ENCODE peak calls at places on chromosome 15, in five cellular contexts. B is mesenchymal stem cell; M is CD4-positive, CD25-positive, alpha-beta regulatory T cell; H is cardiac muscle cell; P is heart right ventricle. T is an unnamed sample. For H3K4me1, the result is how much of the 10 kb centered on the place peaks cover.

GRCh38 chr15:97654677-97655076 is 305.8 kb upstream of the ARRDC4 start:
- DNase-seq in M (no peak), B (no peak), H (no peak), P (no peak), T (no peak)

GRCh38 chr15:101474233-101474632 is 15.3 kb downstream of the PCSK6 start:
- DNase-seq in H (no peak), P (no peak), M (no peak), B (no peak), T (no peak)

GRCh38 chr15:39874890-39875549 is 45.0 kb downstream of the GPR176 start:
- DNase-seq in H (peak), P (no peak), M (no peak), B (peak), T (no peak)

GRCh38 chr15:64503197-64503596 is 42.8 kb downstream of the ZNF609 start:
- DNase-seq in B (peak), P (no peak), H (peak), M (no peak), T (peak)

GRCh38 chr15:68507447-68507846 is 71.3 kb upstream of the CORO2B start:
- DNase-seq in H (no peak), M (no peak), B (no peak), P (no peak), T (peak)

GRCh38 chr15:50813865-50814264 is 48.4 kb upstream of the SPPL2A start:
- DNase-seq in H (no peak), B (no peak), P (no peak), M (no peak), T (no peak)

GRCh38 chr15:40826123-40827075 is 2.1 kb downstream of the PPP1R14D start:
- DNase-seq in M (no peak), B (no peak), P (no peak), H (peak), T (no peak)

GRCh38 chr15:91473894-91474293 is 373.8 kb downstream of the SV2B start:
- DNase-seq in M (no peak), H (peak), B (no peak), P (no peak), T (no peak)

GRCh38 chr15:82666606-82667005 is 19.4 kb upstream of the CPEB1 start:
- DNase-seq in B (no peak), P (no peak), H (no peak), M (no peak), T (no peak)

GRCh38 chr15:23038741-23039150 is 623 bp downstream of the TUBGCP5 start:
- DNase-seq in M (no peak), P (no peak), H (no peak), B (peak), T (no peak)

GRCh38 chr15:55361048-55361447 is 42.0 kb downstream of the PIGB start:
- DNase-seq in B (no peak), P (no peak), M (no peak), H (no peak), T (no peak)

GRCh38 chr15:62338497-62338896 is 173.4 kb upstream of the C2CD4B start:
- DNase-seq in H (no peak), P (no peak), M (no peak), B (no peak), T (no peak)

GRCh38 chr15:71708741-71709140 is 101.6 kb upstream of the NR2E3 start:
- DNase-seq in M (no peak), P (peak), B (no peak), H (peak), T (no peak)

GRCh38 chr15:56767315-56767714 is 34.0 kb upstream of the ZNF280D start:
- DNase-seq in B (no peak), P (no peak), M (no peak), H (peak), T (no peak)

GRCh38 chr15:85649372-85649771 is 145.4 kb downstream of the KLHL25 start:
- DNase-seq in P (peak), B (peak), M (no peak), H (peak), T (peak)

GRCh38 chr15:100704281-100705055 is 102.1 kb downstream of the ASB7 start:
- DNase-seq in P (no peak), H (no peak), B (peak), M (no peak), T (no peak)

GRCh38 chr15:48119277-48119676 is 1.5 kb upstream of the SLC24A5 start:
- DNase-seq in H (no peak), M (no peak), P (no peak), B (peak), T (no peak)

GRCh38 chr15:65383456-65383855 is 5.7 kb upstream of the IGDCC3 start:
- DNase-seq in M (no peak), B (no peak), H (no peak), P (no peak), T (no peak)

GRCh38 chr15:58616171-58616570 is 133.3 kb downstream of the ADAM10 start:
- DNase-seq in M (no peak), H (no peak), P (no peak), B (no peak), T (no peak)

GRCh38 chr15:60972866-60973265 is 256.2 kb downstream of the RORA start:
- DNase-seq in H (peak), M (no peak), P (no peak), B (peak), T (no peak)

GRCh38 chr15:42285042-42285441 is 11.8 kb upstream of the TMEM87A start:
- DNase-seq in H (no peak), B (peak), M (no peak), P (no peak), T (no peak)

GRCh38 chr15:56042031-56042430 is 48.6 kb upstream of the NEDD4 start:
- DNase-seq in B (peak), H (no peak), M (no peak), P (no peak), T (no peak)

GRCh38 chr15:93428135-93428534 is 339.1 kb upstream of the RGMA start:
- DNase-seq in H (no peak), P (no peak), M (no peak), B (no peak), T (no peak)

GRCh38 chr15:63920504-63921178 is 86.9 kb upstream of the HERC1 start:
- DNase-seq in B (no peak), P (no peak), M (no peak), H (peak), T (no peak)

GRCh38 chr15:77470227-77470626 is 49.5 kb downstream of the HMG20A start:
- DNase-seq in P (no peak), B (no peak), H (no peak), M (no peak), T (no peak)

GRCh38 chr15:40844543-40844981 is 714 bp downstream of the SPINT1 start:
- DNase-seq in B (peak), P (no peak), M (no peak), H (no peak), T (no peak)

GRCh38 chr15:88630141-88630721 is 8.6 kb upstream of the ISG20 start:
- DNase-seq in H (no peak), M (no peak), P (no peak), B (no peak), T (no peak)
- H3K4me1 ChIP-seq in H (under half), M (half or more), P (under half), B (under half), T (under half)

GRCh38 chr15:99485992-99486370 is 79.8 kb upstream of the MEF2A start:
- DNase-seq in P (no peak), B (no peak), M (no peak), H (peak), T (no peak)
- H3K4me1 ChIP-seq in P (under half), B (under half), M (under half), H (under half), T (under half)

DNA sequence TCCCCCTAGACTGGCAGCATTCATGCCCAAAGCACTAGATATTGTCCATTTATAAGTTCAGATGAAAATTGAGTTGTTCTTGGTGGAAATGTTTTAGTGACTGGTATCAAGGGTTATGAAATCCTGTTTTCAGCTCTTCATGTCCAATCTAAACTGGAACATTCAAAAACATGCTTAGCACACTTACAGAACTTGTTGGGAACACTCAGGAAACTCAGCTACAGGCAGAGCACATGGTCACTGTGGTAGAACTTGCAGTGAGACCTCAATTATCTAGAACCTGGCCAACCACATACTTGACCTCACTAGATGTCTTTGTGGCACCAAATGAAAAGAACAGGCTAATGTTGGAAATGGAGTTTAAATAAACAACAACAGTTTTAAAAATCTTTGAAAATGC is 88.8 kb downstream of the SMAD3 start:
- DNase-seq in B (peak), M (no peak), P (no peak), H (no peak), T (no peak)
- H3K4me1 ChIP-seq in B (under half), M (under half), P (under half), H (under half), T (under half)

GRCh38 chr15:89091667-89092220 is 3.5 kb downstream of the ABHD2 start:
- DNase-seq in M (no peak), B (no peak), P (no peak), H (no peak), T (no peak)
- H3K4me1 ChIP-seq in M (under half), B (under half), P (under half), H (half or more), T (under half)

DNA sequence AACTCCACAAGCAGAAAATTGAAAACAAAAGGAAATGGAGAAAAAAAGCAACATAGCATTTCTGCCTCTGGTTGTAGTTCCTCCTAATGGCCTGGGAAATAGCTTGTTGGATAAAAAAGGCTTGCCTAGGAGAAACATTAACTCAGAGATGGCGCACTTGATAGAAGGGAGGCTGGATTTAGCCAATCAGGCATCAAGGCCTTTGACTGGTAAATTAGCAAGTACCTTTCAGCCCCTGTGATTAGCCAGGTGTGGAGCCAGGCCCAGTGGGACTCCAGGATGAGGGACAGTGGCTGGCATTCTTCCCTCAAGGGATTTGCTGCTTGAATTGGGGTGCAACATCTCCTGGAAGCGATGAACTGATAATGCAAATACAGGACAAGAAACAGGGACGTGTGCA is 84.5 kb downstream of the RPLP1 start:
- DNase-seq in M (no peak), B (no peak), H (no peak), P (no peak), T (no peak)
- H3K4me1 ChIP-seq in M (under half), B (under half), H (under half), P (under half), T (under half)